ENCODE peak calls at places on chromosomes 3 and 15, in five cellular contexts. G is GM12865; V is cardiac muscle cell; K is CD8-positive, alpha-beta memory T cell; L is fibroblast of the conjunctiva. H is an unnamed sample.

GRCh38 chr3:66372681-66373350 is 128.0 kb downstream of the LRIG1 start:
- DNase-seq in L (no peak), V (peak), K (peak), G (no peak), H (no peak)

GRCh38 chr3:119428538-119428937 is 34.9 kb downstream of the TMEM39A start:
- DNase-seq in L (no peak), G (peak), V (no peak), K (no peak), H (no peak)

GRCh38 chr15:49858076-49858475 is 237.2 kb downstream of the DTWD1 start:
- DNase-seq in K (no peak), V (no peak), G (no peak), L (no peak), H (no peak)

GRCh38 chr3:174949523-174949922 is 90.4 kb downstream of the NAALADL2 start:
- DNase-seq in G (no peak), V (no peak), L (peak), K (no peak), H (no peak)

GRCh38 chr3:124283644-124284008 is 291.7 kb upstream of the ROPN1 start:
- DNase-seq in K (no peak), G (no peak), V (no peak), L (no peak), H (no peak)

GRCh38 chr3:198079771-198080520 is 119.9 kb downstream of the LMLN start:
- DNase-seq in V (peak), G (no peak), K (peak), L (no peak), H (peak)

GRCh38 chr15:76259392-76259791 is 51.9 kb downstream of the ETFA start:
- DNase-seq in V (no peak), K (no peak), L (no peak), G (no peak), H (no peak)

GRCh38 chr3:126005951-126006350 is 37.0 kb downstream of the ROPN1B start:
- DNase-seq in L (no peak), K (no peak), G (no peak), V (peak), H (no peak)

GRCh38 chr3:115633467-115633866 is 10.2 kb downstream of the GAP43 start:
- DNase-seq in L (no peak), V (no peak), G (no peak), K (no peak), H (no peak)

GRCh38 chr3:41198526-41198925 is 779 bp upstream of the CTNNB1 start:
- DNase-seq in K (no peak), V (peak), G (peak), L (no peak), H (no peak)

GRCh38 chr15:45457215-45457614 is 65.3 kb downstream of the SLC30A4 start:
- DNase-seq in V (no peak), K (peak), G (no peak), L (no peak), H (no peak)

GRCh38 chr3:155919728-155920127 is 49.3 kb downstream of the GMPS start:
- DNase-seq in G (no peak), K (no peak), V (no peak), L (no peak), H (no peak)

GRCh38 chr3:33490641-33491241 is 50.5 kb upstream of the UBP1 start:
- DNase-seq in L (no peak), G (peak), K (no peak), V (peak), H (no peak)

GRCh38 chr3:2947536-2947935 is 162.6 kb downstream of the IL5RA start:
- DNase-seq in L (no peak), G (no peak), V (no peak), K (no peak), H (no peak)

GRCh38 chr15:32651229-32651837 is 9.8 kb downstream of the SCG5 start:
- DNase-seq in V (peak), L (peak), K (peak), G (peak), H (peak)

GRCh38 chr3:43773273-43774104 is 82.8 kb downstream of the ABHD5 start:
- DNase-seq in G (no peak), K (no peak), L (no peak), V (peak), H (no peak)

GRCh38 chr15:94322141-94322540 is 90.8 kb downstream of the MCTP2 start:
- DNase-seq in K (no peak), G (no peak), L (no peak), V (no peak), H (no peak)

GRCh38 chr3:196643201-196643749 is 3.8 kb downstream of the NRROS start:
- DNase-seq in V (no peak), L (no peak), K (peak), G (peak), H (no peak)

GRCh38 chr15:31102049-31102321 is 460 bp upstream of the TRPM1 start:
- DNase-seq in G (no peak), L (no peak), K (no peak), V (no peak), H (no peak)

GRCh38 chr15:67175643-67176071 is 78.8 kb downstream of the AAGAB start:
- DNase-seq in L (no peak), K (no peak), V (no peak), G (peak), H (no peak)

GRCh38 chr3:46469680-46470357 is 5.1 kb upstream of the LTF start:
- DNase-seq in G (no peak), K (no peak), L (no peak), V (no peak), H (no peak)

GRCh38 chr3:69856965-69857364 is 117.7 kb downstream of the MITF start:
- DNase-seq in L (no peak), K (no peak), V (peak), G (no peak), H (no peak)

GRCh38 chr3:38455639-38456430 is 2.1 kb downstream of the ACVR2B start:
- DNase-seq in L (no peak), V (peak), G (no peak), K (no peak), H (no peak)

GRCh38 chr15:67501177-67501835 is 19.6 kb upstream of the C15orf61 start:
- DNase-seq in V (peak), L (peak), K (no peak), G (peak), H (no peak)

GRCh38 chr3:71681224-71681668 is 44.0 kb downstream of the EIF4E3 start:
- DNase-seq in V (peak), G (peak), L (peak), K (no peak), H (no peak)

GRCh38 chr3:36219398-36219797 is 160.9 kb upstream of the STAC start:
- DNase-seq in L (no peak), G (no peak), K (no peak), V (no peak), H (no peak)

GRCh38 chr15:31372635-31373091 is 46.0 kb downstream of the KLF13 start:
- DNase-seq in V (peak), L (peak), G (no peak), K (no peak), H (no peak)

GRCh38 chr3:50616003-50616769 is 765 bp upstream of the MAPKAPK3 start:
- DNase-seq in L (peak), G (peak), V (peak), K (peak), H (peak)

GRCh38 chr3:143084856-143085731 is 34.5 kb upstream of the CHST2 start:
- DNase-seq in V (no peak), G (peak), K (no peak), L (no peak), H (no peak)

H was measured in LoVo.